ENCODE peak calls at places on chromosomes 11 and 22, in five cellular contexts. R, Z, J, Y and O are unnamed samples. For H3K36me3, the result is how much of the 10 kb centered on the place peaks cover.

GRCh38 chr22:21759631-21760030 is 24.0 kb upstream of the YPEL1 start:
- DNase-seq in Z (no peak), J (no peak), Y (no peak), R (no peak), O (no peak)

GRCh38 chr11:93845181-93846092 is 5.0 kb downstream of the VSTM5 start:
- DNase-seq in Y (no peak), Z (peak), R (no peak), J (peak), O (no peak)

GRCh38 chr11:43905788-43906187 is 25.2 kb downstream of the ALKBH3 start:
- DNase-seq in J (peak), R (peak), Y (peak), Z (peak), O (no peak)

GRCh38 chr11:126080206-126080941 is 17.7 kb upstream of the CDON start:
- DNase-seq in Y (no peak), R (no peak), Z (no peak), J (peak), O (no peak)

GRCh38 chr11:85182437-85183109 is 444.6 kb downstream of the DLG2 start:
- DNase-seq in J (peak), R (peak), Y (no peak), Z (peak), O (peak)

GRCh38 chr11:71384561-71384960 is 63.6 kb downstream of the DHCR7 start:
- DNase-seq in Z (no peak), R (no peak), Y (no peak), J (no peak), O (no peak)

GRCh38 chr11:69057236-69057635 is 8.5 kb downstream of the TPCN2 start:
- DNase-seq in J (no peak), Z (no peak), Y (no peak), R (no peak), O (no peak)

GRCh38 chr11:100396281-100396680 is 290.8 kb upstream of the ARHGAP42 start:
- DNase-seq in Y (no peak), Z (no peak), J (no peak), R (no peak), O (no peak)

GRCh38 chr22:50201191-50202129 is 649 bp downstream of the SELENOO start:
- DNase-seq in R (no peak), Z (peak), J (peak), Y (no peak), O (peak)

GRCh38 chr11:130999086-130999485 is 82.8 kb upstream of the SNX19 start:
- DNase-seq in J (peak), Y (peak), Z (peak), R (peak), O (no peak)

GRCh38 chr11:121762820-121763219 is 310.1 kb upstream of the SORL1-AS1 start:
- DNase-seq in R (peak), Z (peak), J (peak), Y (peak), O (no peak)

GRCh38 chr11:113615773-113616172 is 90.3 kb downstream of the TMPRSS5 start:
- DNase-seq in Y (no peak), J (peak), Z (peak), R (peak), O (no peak)

GRCh38 chr11:85809191-85809590 is 1.8 kb downstream of the SYTL2 start:
- DNase-seq in Z (no peak), J (no peak), R (no peak), Y (no peak), O (peak)

GRCh38 chr11:60005360-60005759 is 11.6 kb upstream of the OOSP4B start:
- DNase-seq in Z (no peak), Y (no peak), J (peak), R (no peak), O (no peak)

GRCh38 chr11:81792416-81792815 is 941.2 kb downstream of the FAM181B start:
- DNase-seq in Y (no peak), Z (no peak), J (no peak), R (no peak), O (no peak)

GRCh38 chr11:14041040-14041439 is 78.5 kb downstream of the SPON1 start:
- DNase-seq in Z (no peak), R (peak), Y (no peak), J (no peak), O (peak)

GRCh38 chr11:5508605-5509004 is 1.2 kb downstream of the UBQLN3 start:
- DNase-seq in J (no peak), R (no peak), Z (no peak), Y (no peak), O (no peak)

GRCh38 chr11:116874251-116874650 is 36.8 kb upstream of the APOA1 start:
- DNase-seq in Y (no peak), R (peak), J (peak), Z (peak), O (no peak)

GRCh38 chr22:31951201-31952093 is 7.1 kb downstream of the YWHAH start:
- DNase-seq in Y (no peak), Z (no peak), J (peak), R (no peak), O (no peak)

GRCh38 chr11:77031599-77031998 is 2.6 kb upstream of the B3GNT6 start:
- DNase-seq in R (no peak), Y (no peak), Z (no peak), J (no peak), O (no peak)

GRCh38 chr11:72751293-72752087 is 718 bp downstream of the ARAP1 start:
- DNase-seq in Z (no peak), J (no peak), Y (no peak), R (no peak), O (peak)

GRCh38 chr11:57072640-57073039 is 83.9 kb downstream of the OR5AK2 start:
- DNase-seq in R (peak), Y (peak), Z (peak), J (peak), O (no peak)

GRCh38 chr22:25141994-25142620 is 57.6 kb upstream of the CRYBB3 start:
- DNase-seq in J (no peak), Y (no peak), R (no peak), Z (no peak), O (no peak)

GRCh38 chr11:77086521-77087472 is 15.8 kb upstream of the OMP start:
- DNase-seq in Z (no peak), Y (no peak), J (no peak), R (no peak), O (no peak)

GRCh38 chr11:35529971-35530495 is 4.6 kb upstream of the PAMR1 start:
- DNase-seq in Y (no peak), R (peak), Z (peak), J (peak), O (no peak)

GRCh38 chr11:13117344-13117743 is 108.2 kb downstream of the RASSF10 start:
- DNase-seq in Y (no peak), Z (no peak), R (no peak), J (no peak), O (no peak)

DNA sequence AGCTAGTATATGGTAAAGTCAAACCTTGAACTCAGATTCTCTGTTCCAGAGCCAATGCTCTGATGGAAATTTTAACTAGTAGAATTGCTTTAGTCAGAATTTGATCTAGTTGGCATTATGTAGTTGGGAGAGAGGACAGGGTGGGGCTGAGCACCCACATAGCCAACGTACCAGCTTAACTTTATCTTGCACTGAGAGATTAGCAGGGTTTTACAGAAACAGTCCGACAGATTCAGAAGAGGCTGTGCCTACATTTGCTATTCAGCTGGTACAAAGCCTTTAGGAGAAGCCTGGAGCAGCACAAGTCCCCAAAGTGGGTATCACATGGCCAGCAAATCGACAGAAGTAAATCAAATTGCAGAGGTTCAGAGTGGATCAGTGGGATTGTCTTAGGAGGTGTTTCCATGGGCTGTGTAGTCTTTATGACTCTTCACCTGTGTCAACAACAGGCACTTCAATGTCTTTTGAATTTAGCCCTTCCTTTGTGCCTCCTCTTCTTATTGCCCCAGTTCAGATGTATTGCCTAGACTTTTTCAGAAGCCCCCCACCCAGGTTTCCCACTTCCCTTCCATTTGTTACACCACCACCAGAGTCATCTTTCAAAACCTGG is 7.3 kb upstream of the CSRP3 start:
- DNase-seq in Y (no peak), R (no peak), J (no peak), Z (no peak), O (no peak)
- H3K9ac ChIP-seq in Y (no peak), R (no peak), J (no peak), Z (no peak), O (no peak)

GRCh38 chr11:65785329-65786007 is 1.4 kb upstream of the OVOL1 start:
- DNase-seq in Y (no peak), J (no peak), R (no peak), Z (no peak), O (no peak)

GRCh38 chr11:65787649-65788622 is 1.1 kb downstream of the OVOL1 start:
- DNase-seq in Z (no peak), R (no peak), J (peak), Y (no peak), O (no peak)

GRCh38 chr11:65786008-65786785 is 666 bp upstream of the OVOL1 start:
- DNase-seq in Z (no peak), J (peak), Y (no peak), R (no peak), O (no peak)

GRCh38 chr11:65788801-65789200 is 1.9 kb downstream of the OVOL1 start:
- DNase-seq in R (no peak), Z (no peak), J (no peak), Y (no peak), O (no peak)

GRCh38 chr11:65786786-65787636 is at the start of gene OVOL1:
- DNase-seq in R (no peak), J (no peak), Y (no peak), Z (no peak), O (no peak)
- H2AFZ ChIP-seq in R (peak), J (no peak), Y (no peak), Z (no peak), O (no peak)

DNA sequence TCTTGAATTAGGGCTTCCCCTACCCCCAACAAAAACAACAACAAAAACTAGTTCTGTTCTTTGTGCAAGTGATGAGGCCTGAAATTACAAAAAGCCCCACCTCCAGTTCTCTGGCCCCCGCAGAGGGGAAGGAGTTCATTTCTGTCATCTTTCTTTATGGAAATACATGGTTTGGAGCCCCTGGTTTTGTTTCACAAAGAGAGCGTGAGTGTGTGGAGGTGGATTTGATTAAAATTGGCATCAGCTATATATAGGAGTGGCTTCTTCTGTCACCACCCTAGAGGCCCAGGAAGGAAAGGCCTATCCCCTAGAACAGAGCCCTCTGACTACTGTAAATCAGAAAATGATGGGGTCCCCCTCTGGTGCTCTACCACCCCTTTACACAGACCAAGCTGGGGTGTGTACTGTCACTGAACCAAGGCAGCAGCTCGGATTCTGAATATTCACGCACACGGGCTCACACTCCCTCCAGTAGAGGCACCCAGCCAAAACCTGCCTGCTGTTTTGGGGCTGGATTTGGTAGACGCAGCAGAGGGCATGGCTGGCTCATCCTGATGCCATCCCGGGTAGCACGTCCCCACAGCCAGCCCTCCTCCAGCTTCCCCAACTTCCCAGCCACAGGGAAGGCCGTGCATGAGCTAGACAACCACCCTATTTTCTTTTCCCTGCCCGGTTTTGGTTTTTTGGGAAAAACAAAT is 19.4 kb downstream of the RCOR2 start:
- DNase-seq in Z (no peak), J (no peak), R (no peak), Y (no peak), O (no peak)
- H3K36me3 ChIP-seq in Z (under half), J (under half), R (half or more), Y (under half), O (under half)

GRCh38 chr11:111737877-111738205 is 28.3 kb downstream of the PPP2R1B start:
- DNase-seq in Z (no peak), J (peak), R (no peak), Y (peak), O (no peak)
- H3K9ac ChIP-seq in Z (no peak), J (peak), R (peak), Y (no peak), O (no peak)

GRCh38 chr11:61336171-61336935 is 3.3 kb downstream of the TKFC start:
- DNase-seq in Z (peak), Y (peak), J (peak), R (peak), O (peak)
- H2AFZ ChIP-seq in Z (peak), Y (peak), J (peak), R (peak), O (no peak)

GRCh38 chr11:47051217-47051616 is 114.7 kb downstream of the CSTPP1 start:
- DNase-seq in Y (no peak), R (peak), J (peak), Z (peak), O (no peak)
- H3K36me3 ChIP-seq in Y (under half), R (under half), J (under half), Z (under half), O (under half)